ENCODE peak calls at places on chromosomes 11 and 22, in eight cellular contexts. R is upper lobe of left lung; N is ovary; A is lung; U is CD8-positive, alpha-beta T cell; P is IMR-90; L is cardiac muscle cell; V is colonic mucosa. C is an unnamed sample.

GRCh38 chr22:50525991-50526848 is 822 bp upstream of the SCO2 start:
- DNase-seq in U (peak; percentile 57), V (peak; percentile 86), R (peak; percentile 97), N (peak; percentile 86), P (peak; percentile 64), L (peak; percentile 82), A (peak; percentile 84), C (peak; percentile 89)

GRCh38 chr11:83063073-83063754 is 8.5 kb downstream of the RAB30 start:
- DNase-seq in L (no peak), N (no peak), V (no peak), R (no peak), P (peak; percentile 33), U (no peak), A (no peak), C (no peak)

GRCh38 chr11:4068962-4069361 is 25.6 kb upstream of the RRM1 start:
- DNase-seq in U (no peak), N (no peak), L (no peak), V (no peak), A (no peak), R (no peak), P (no peak), C (no peak)

GRCh38 chr11:106178361-106178760 is 100.9 kb downstream of the AASDHPPT start:
- DNase-seq in R (no peak), P (no peak), V (no peak), N (no peak), U (no peak), L (no peak), A (no peak), C (no peak)

GRCh38 chr22:46758867-46759290 is 3.6 kb upstream of the TBC1D22A start:
- DNase-seq in P (peak; percentile 63), N (no peak), A (peak; percentile 78), L (peak; percentile 88), R (no peak), U (no peak), V (peak; percentile 86), C (no peak)

GRCh38 chr22:20997536-20998257 is 4.2 kb downstream of the THAP7 start:
- DNase-seq in P (no peak), R (no peak), A (no peak), U (no peak), V (no peak), L (no peak), N (no peak), C (no peak)

GRCh38 chr11:80393210-80393609 is 952.4 kb upstream of the TENM4 start:
- DNase-seq in U (no peak), L (no peak), R (no peak), V (no peak), A (no peak), N (no peak), P (no peak), C (no peak)

GRCh38 chr11:69267395-69267805 is 26.6 kb upstream of the MYEOV start:
- DNase-seq in N (no peak), L (no peak), R (no peak), A (no peak), P (no peak), U (no peak), V (no peak), C (no peak)

GRCh38 chr22:50672471-50673230 is at the start of gene SHANK3:
- DNase-seq in P (no peak), L (no peak), R (no peak), U (no peak), V (no peak), A (peak; percentile 64), N (no peak), C (peak; percentile 28)

GRCh38 chr22:27074016-27074415 is 416.6 kb downstream of the MIAT start:
- DNase-seq in V (no peak), N (no peak), A (no peak), R (no peak), P (no peak), U (no peak), L (no peak), C (no peak)

GRCh38 chr22:36411589-36412258 is 24.0 kb upstream of the MYH9 start:
- DNase-seq in V (peak; percentile 70), N (no peak), A (no peak), L (no peak), R (no peak), P (no peak), U (no peak), C (no peak)

GRCh38 chr11:304915-305833 is 2.4 kb upstream of the IFITM2 start:
- DNase-seq in V (peak; percentile 67), L (peak; percentile 65), N (peak; percentile 86), A (no peak), R (no peak), U (no peak), P (peak; percentile 79), C (peak; percentile 77)

GRCh38 chr11:44760917-44761545 is 34.3 kb downstream of the TSPAN18 start:
- DNase-seq in N (peak; percentile 53), V (no peak), A (no peak), P (peak; percentile 96), L (peak; percentile 40), R (no peak), U (no peak), C (peak; percentile 76)

GRCh38 chr22:42270178-42270511 is 308 bp downstream of the TCF20 start:
- DNase-seq in A (peak; percentile 32), N (no peak), V (no peak), U (no peak), L (no peak), P (no peak), R (no peak), C (peak; percentile 25)

GRCh38 chr11:121539000-121539399 is 86.2 kb upstream of the SORL1-AS1 start:
- DNase-seq in L (no peak), A (no peak), P (no peak), N (no peak), U (no peak), V (no peak), R (no peak), C (no peak)
- H3K4me1 ChIP-seq in L (no peaks in the 10 kb centered on the region), A (no peaks in the 10 kb centered on the region), P (no peaks in the 10 kb centered on the region), N (no peaks in the 10 kb centered on the region), U (peaks cover 8% of the 10 kb centered on the region), V (no peaks in the 10 kb centered on the region), R (no peaks in the 10 kb centered on the region), C (peaks cover under 1% of the 10 kb centered on the region)

DNA sequence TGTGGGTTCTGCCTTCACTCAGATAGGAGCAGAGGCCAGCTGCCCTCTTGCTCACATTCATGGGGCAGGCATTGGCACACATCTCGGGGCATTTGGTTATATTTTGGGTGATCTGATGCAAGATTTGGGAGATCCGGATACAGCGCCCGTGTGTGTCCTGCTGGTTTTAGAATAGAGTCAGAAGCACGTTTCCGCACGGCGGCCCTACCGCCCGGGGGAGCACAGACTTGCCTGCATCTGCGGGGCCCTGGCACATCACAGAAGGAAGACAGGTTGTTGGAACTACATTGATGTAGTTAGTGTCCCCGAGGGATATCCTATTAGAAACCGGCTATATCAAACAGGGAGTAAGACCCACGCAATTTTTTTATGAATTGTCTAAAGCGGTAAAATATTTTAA is 982.8 kb downstream of the NTM start:
- DNase-seq in P (no peak), R (peak; percentile 60), L (no peak), N (no peak), U (no peak), A (no peak), V (no peak), C (no peak)
- H3K4me1 ChIP-seq in P (no peaks in the 10 kb centered on the region), R (no peaks in the 10 kb centered on the region), L (no peaks in the 10 kb centered on the region), N (no peaks in the 10 kb centered on the region), U (no peaks in the 10 kb centered on the region), A (no peaks in the 10 kb centered on the region), V (no peaks in the 10 kb centered on the region), C (no peaks in the 10 kb centered on the region)

DNA sequence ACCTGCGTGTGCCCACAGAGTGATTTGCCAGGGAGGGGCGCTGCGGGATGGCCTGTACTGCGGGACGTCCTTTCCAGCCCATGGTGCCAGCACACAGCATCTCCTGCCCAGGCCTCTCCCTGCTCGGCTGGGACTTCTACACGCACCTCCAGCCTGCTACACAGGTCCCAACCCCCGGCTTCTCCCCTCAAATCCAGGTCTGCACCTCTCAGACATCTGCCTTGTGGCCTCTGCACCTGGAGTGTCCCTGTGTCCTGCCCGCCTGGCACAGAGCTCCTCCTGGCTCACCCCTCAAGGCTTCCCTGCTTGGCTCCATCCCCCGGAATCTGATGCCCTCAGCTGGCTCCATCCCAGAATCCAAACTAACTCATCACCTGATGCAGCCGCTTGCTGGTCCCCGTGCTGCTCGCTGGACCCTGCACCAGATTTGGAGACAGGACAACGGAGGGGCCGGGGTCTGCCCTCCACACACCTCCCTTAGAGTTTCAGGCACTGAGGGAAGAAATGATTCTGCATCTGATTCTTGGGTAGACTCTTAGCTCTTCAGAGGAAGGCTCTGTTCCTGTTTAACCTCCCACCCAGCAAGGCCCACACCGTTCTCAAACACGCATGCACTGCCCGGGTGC is 4.1 kb upstream of the LSP1 start:
- DNase-seq in R (no peak), A (no peak), P (no peak), V (no peak), L (no peak), N (no peak), U (no peak), C (no peak)
- H3K4me1 ChIP-seq in R (peaks cover 44% of the 10 kb centered on the region), A (peaks cover 4% of the 10 kb centered on the region), P (no peaks in the 10 kb centered on the region), V (no peaks in the 10 kb centered on the region), L (peaks cover 7% of the 10 kb centered on the region), N (peaks cover 15% of the 10 kb centered on the region), U (peaks cover 82% of the 10 kb centered on the region), C (no peaks in the 10 kb centered on the region)

DNA sequence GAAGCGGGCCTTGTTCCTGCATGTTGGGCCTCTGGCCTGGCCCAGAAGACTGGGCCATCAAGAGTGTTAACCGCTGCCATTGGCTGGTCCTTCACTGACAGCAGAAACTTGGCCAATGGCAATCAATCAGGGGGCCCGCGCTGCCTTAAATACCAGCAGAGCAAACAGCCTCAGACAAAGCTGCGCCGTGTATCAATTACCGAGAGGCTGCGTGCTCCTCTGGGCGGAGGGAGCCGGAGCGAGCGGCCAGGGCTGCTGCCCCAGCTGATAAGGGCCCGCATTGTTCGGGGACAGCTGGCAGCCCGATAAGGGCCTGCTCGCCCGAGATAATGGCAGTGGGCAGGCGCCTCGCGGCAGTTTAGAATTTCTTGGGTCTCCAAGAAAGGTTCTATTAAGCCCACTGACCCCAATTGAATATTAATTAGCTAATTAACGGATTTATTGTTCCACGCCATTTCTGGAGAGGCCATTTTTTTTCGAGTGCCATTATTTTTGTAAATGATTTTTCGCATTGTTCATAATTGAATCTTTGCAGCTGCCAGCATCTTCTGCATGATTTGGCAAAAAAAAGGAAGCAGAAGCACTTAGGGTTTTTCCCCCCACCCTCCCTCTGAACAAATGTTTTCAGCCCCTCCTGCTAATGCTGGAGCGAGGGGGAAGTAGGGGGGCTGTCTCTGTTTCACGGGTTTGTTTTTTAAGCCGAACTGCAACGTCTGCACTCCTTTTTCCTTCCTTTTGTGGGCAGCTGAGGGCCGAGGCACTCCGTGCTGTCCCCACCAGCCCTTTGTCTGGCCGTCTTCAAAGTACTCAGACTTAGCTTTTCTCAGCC is 37.6 kb upstream of the RIC3 start:
- DNase-seq in N (no peak), P (no peak), V (peak; percentile 32), R (no peak), L (no peak), A (no peak), U (no peak), C (no peak)
- H3K4me1 ChIP-seq in N (no peaks in the 10 kb centered on the region), P (no peaks in the 10 kb centered on the region), V (no peaks in the 10 kb centered on the region), R (peaks cover 8% of the 10 kb centered on the region), L (no peaks in the 10 kb centered on the region), A (peaks cover 8% of the 10 kb centered on the region), U (no peaks in the 10 kb centered on the region), C (peaks cover 3% of the 10 kb centered on the region)

C was measured in tibial artery.